ENCODE peak calls at places on chromosomes 6 and 20, in nine cellular contexts. F, G, Z, A, D, M, Y, U and L are unnamed samples.

GRCh38 chr20:41411458-41411857 is 44.8 kb upstream of the EMILIN3 start:
- DNase-seq in A (no peak), Z (no peak), F (no peak), U (no peak), D (no peak), G (no peak), M (no peak), Y (no peak), L (no peak)

GRCh38 chr6:135251416-135251815 is 70.3 kb downstream of the MYB start:
- DNase-seq in U (no peak), G (no peak), M (no peak), A (no peak), F (no peak), Z (no peak), D (peak; percentile 88), Y (no peak), L (no peak)

GRCh38 chr6:44563397-44563796 is 175.9 kb downstream of the CDC5L start:
- DNase-seq in Z (no peak), A (no peak), M (no peak), D (peak; percentile 28), G (no peak), F (no peak), U (no peak), Y (no peak), L (no peak)

GRCh38 chr20:3749689-3750639 is 17.5 kb downstream of the HSPA12B start:
- DNase-seq in G (no peak), Y (peak; percentile 80), F (no peak), A (peak; percentile 23), M (peak; percentile 37), U (no peak), D (peak; percentile 56), Z (no peak), L (no peak)

GRCh38 chr6:140105857-140106256 is 731.4 kb upstream of the CITED2 start:
- DNase-seq in M (peak; percentile 4), U (no peak), D (peak; percentile 39), Z (no peak), Y (no peak), A (no peak), F (no peak), G (no peak), L (no peak)

GRCh38 chr6:33833599-33833998 is 29.8 kb upstream of the MLN start:
- DNase-seq in A (no peak), G (no peak), Z (no peak), M (no peak), F (no peak), Y (no peak), D (no peak), U (no peak), L (no peak)

GRCh38 chr6:136465766-136466303 is 84.4 kb downstream of the MAP7 start:
- DNase-seq in G (no peak), F (no peak), Y (no peak), D (no peak), M (no peak), U (no peak), A (no peak), Z (no peak), L (no peak)

GRCh38 chr6:2477723-2478122 is 232.3 kb upstream of the GMDS start:
- DNase-seq in D (no peak), G (no peak), U (peak; percentile 41), M (no peak), F (no peak), Z (no peak), A (no peak), Y (no peak), L (no peak)

GRCh38 chr6:122712093-122712863 is 67.2 kb upstream of the FABP7 start:
- DNase-seq in A (no peak), F (no peak), G (no peak), U (no peak), D (no peak), Y (no peak), Z (no peak), M (no peak), L (no peak)

GRCh38 chr6:34312259-34312658 is 63.5 kb upstream of the SMIM29 start:
- DNase-seq in M (no peak), G (no peak), Z (no peak), U (no peak), F (no peak), D (no peak), A (no peak), Y (no peak), L (no peak)

GRCh38 chr20:36666181-36666740 is 20.3 kb upstream of the SLA2 start:
- DNase-seq in G (no peak), D (peak; percentile 43), U (no peak), M (no peak), Y (no peak), F (no peak), Z (no peak), A (no peak), L (no peak)

GRCh38 chr20:20547221-20547875 is 165.1 kb downstream of the RALGAPA2 start:
- DNase-seq in Y (no peak), U (no peak), M (no peak), D (peak; percentile 70), A (no peak), Z (no peak), G (no peak), F (no peak), L (no peak)

GRCh38 chr6:163771180-163771579 is 356.7 kb downstream of the QKI start:
- DNase-seq in A (no peak), U (no peak), F (no peak), Z (no peak), D (no peak), M (no peak), Y (no peak), G (no peak), L (no peak)

GRCh38 chr6:36954262-36954931 is at the start of gene PI16:
- DNase-seq in F (peak; percentile 55), A (no peak), M (no peak), G (no peak), D (no peak), Y (no peak), U (peak; percentile 54), Z (no peak), L (no peak)

GRCh38 chr6:582370-582769 is 74.5 kb downstream of the HUS1B start:
- DNase-seq in Y (no peak), Z (no peak), M (no peak), D (peak; percentile 56), A (no peak), F (no peak), U (no peak), G (no peak), L (no peak)

GRCh38 chr6:152298055-152298647 is 339.0 kb downstream of the SYNE1 start:
- DNase-seq in Z (no peak), G (no peak), D (no peak), Y (peak; percentile 29), M (no peak), U (no peak), A (no peak), F (no peak), L (no peak)

GRCh38 chr20:45419188-45420091 is 3.5 kb downstream of the PIGT start:
- DNase-seq in D (peak; percentile 35), Z (no peak), G (no peak), F (peak; percentile 88), U (no peak), M (no peak), A (peak; percentile 36), Y (peak; percentile 47), L (no peak)

GRCh38 chr6:67544851-67545452 is 1090.1 kb upstream of the ADGRB3 start:
- DNase-seq in Z (no peak), Y (no peak), M (no peak), G (no peak), D (no peak), U (no peak), F (no peak), A (no peak), L (no peak)

GRCh38 chr6:165585060-165585459 is 78.0 kb downstream of the PDE10A start:
- DNase-seq in Z (no peak), A (no peak), U (no peak), M (no peak), F (no peak), Y (no peak), D (no peak), G (no peak), L (no peak)

GRCh38 chr6:80214436-80215022 is 108.1 kb downstream of the BCKDHB start:
- DNase-seq in M (peak; percentile 49), Y (peak; percentile 33), U (no peak), A (no peak), D (peak; percentile 29), Z (no peak), F (no peak), G (no peak), L (no peak)

GRCh38 chr6:11769816-11770545 is 8.6 kb downstream of the ADTRP start:
- DNase-seq in U (no peak), M (no peak), G (no peak), D (no peak), A (no peak), F (no peak), Y (no peak), Z (no peak), L (no peak)

GRCh38 chr6:137013738-137014602 is 30.8 kb downstream of the IL20RA start:
- DNase-seq in U (no peak), Z (no peak), A (no peak), F (no peak), Y (no peak), M (peak; percentile 16), D (peak; percentile 18), G (no peak), L (no peak)

GRCh38 chr6:152380351-152380767 is 256.8 kb downstream of the SYNE1 start:
- DNase-seq in A (no peak), Z (no peak), F (no peak), Y (no peak), U (no peak), D (peak; percentile 9), M (peak; percentile 52), G (no peak), L (no peak)

GRCh38 chr20:11252447-11252846 is 578.6 kb upstream of the JAG1 start:
- DNase-seq in F (no peak), M (no peak), D (no peak), U (no peak), G (no peak), Y (no peak), Z (no peak), A (no peak), L (no peak)

GRCh38 chr6:113172531-113172966 is 684.6 kb upstream of the MARCKS start:
- DNase-seq in A (no peak), G (no peak), D (no peak), M (no peak), Z (no peak), Y (no peak), F (no peak), U (no peak), L (no peak)

GRCh38 chr20:7926767-7927166 is 13.5 kb downstream of the HAO1 start:
- DNase-seq in Y (no peak), F (no peak), M (peak; percentile 14), G (no peak), D (peak; percentile 23), A (no peak), Z (no peak), U (no peak), L (no peak)

GRCh38 chr6:53581161-53581560 is 36.3 kb upstream of the GCLC start:
- DNase-seq in M (no peak), D (no peak), Z (no peak), G (no peak), U (no peak), Y (no peak), F (no peak), A (no peak), L (no peak)

GRCh38 chr6:35209081-35209480 is 4.7 kb upstream of the SCUBE3 start:
- DNase-seq in Z (no peak), D (no peak), U (no peak), M (no peak), A (no peak), Y (no peak), F (no peak), G (no peak), L (no peak)